ENCODE peak calls at places on chromosomes 11 and 22, in eight cellular contexts. J, R, A, P, Z, U, Y and Q are unnamed samples.

GRCh38 chr11:72625746-72626636 is 48.2 kb downstream of the PDE2A start:
- DNase-seq in P (no peak), R (no peak), A (no peak), Z (no peak), Y (no peak), J (no peak), U (peak), Q (no peak)

GRCh38 chr11:68022531-68022930 is 8.0 kb upstream of the NDUFS8 start:
- DNase-seq in Y (no peak), Z (no peak), P (no peak), J (no peak), U (no peak), A (no peak), R (no peak), Q (no peak)

GRCh38 chr11:109421981-109422590 is at the start of gene C11orf87:
- DNase-seq in P (peak), A (no peak), Z (no peak), Y (no peak), J (peak), R (no peak), U (peak), Q (peak)

GRCh38 chr22:46833228-46833627 is 70.8 kb downstream of the TBC1D22A start:
- DNase-seq in A (no peak), U (no peak), P (peak), Z (no peak), R (no peak), J (no peak), Y (no peak), Q (peak)

GRCh38 chr22:21942939-21943338 is 9.7 kb downstream of the PPM1F start:
- DNase-seq in Z (no peak), J (no peak), Y (no peak), P (no peak), U (no peak), R (no peak), A (no peak), Q (no peak)

GRCh38 chr11:123100378-123101085 is 38.6 kb upstream of the HSPA8 start:
- DNase-seq in P (no peak), J (no peak), Z (no peak), A (no peak), Y (no peak), U (no peak), R (no peak), Q (no peak)

GRCh38 chr11:12762696-12763324 is 88.6 kb downstream of the TEAD1 start:
- DNase-seq in Z (no peak), A (no peak), P (no peak), Y (no peak), J (peak), R (no peak), U (peak), Q (no peak)

GRCh38 chr11:3003396-3004231 is 11.5 kb upstream of the NAP1L4 start:
- DNase-seq in J (no peak), Y (no peak), U (no peak), P (peak), R (no peak), A (no peak), Z (no peak), Q (no peak)

GRCh38 chr11:86262387-86262786 is 17.8 kb downstream of the EED start:
- DNase-seq in R (no peak), U (no peak), A (no peak), Y (no peak), Z (no peak), P (no peak), J (no peak), Q (no peak)

GRCh38 chr11:19803506-19803998 is 90.9 kb downstream of the NAV2 start:
- DNase-seq in Y (no peak), A (no peak), P (no peak), R (no peak), J (peak), U (peak), Z (no peak), Q (no peak)

GRCh38 chr11:111938687-111939160 is 1.6 kb downstream of the DIXDC1 start:
- DNase-seq in U (no peak), Y (peak), Z (no peak), J (no peak), P (no peak), A (peak), R (no peak), Q (peak)

GRCh38 chr11:19389787-19390303 is 149.1 kb upstream of the E2F8 start:
- DNase-seq in Z (peak), R (no peak), U (no peak), A (no peak), J (no peak), Y (no peak), P (no peak), Q (no peak)

GRCh38 chr11:1130276-1131032 is 27.3 kb upstream of the MUC5AC start:
- DNase-seq in P (peak), R (no peak), Y (no peak), Z (no peak), A (no peak), U (no peak), J (peak), Q (no peak)

GRCh38 chr22:20786048-20786447 is 12.1 kb downstream of the SERPIND1 start:
- DNase-seq in A (no peak), Z (no peak), R (no peak), U (no peak), P (no peak), Y (no peak), J (no peak), Q (no peak)

GRCh38 chr22:49163258-49163959 is 664.3 kb downstream of the BRD1 start:
- DNase-seq in Z (no peak), A (no peak), R (no peak), J (no peak), U (no peak), P (no peak), Y (no peak), Q (no peak)

GRCh38 chr11:123741159-123741951 is at the start of gene ZNF202:
- DNase-seq in R (peak), Z (peak), Y (peak), U (peak), A (peak), P (peak), J (peak), Q (peak)

GRCh38 chr11:114774599-114775365 is 96.5 kb downstream of the NXPE2 start:
- DNase-seq in A (peak), U (peak), Y (peak), R (no peak), J (peak), P (peak), Z (no peak), Q (peak)